ENCODE peak calls at places on chromosome 3, in seven cellular contexts. K is MM.1S, J is GM12865, P is iPS DF 6.9, A is breast epithelium, E is upper lobe of right lung, Z is SK-N-SH. D is an unnamed sample.

GRCh38 chr3:185337231-185337816 is 25.6 kb upstream of the MAP3K13 start:
- DNase-seq in J (no peak), P (no peak), K (no peak), E (no peak), Z (no peak), A (no peak), D (no peak)

GRCh38 chr3:7697538-7697937 is 804.1 kb upstream of the LMCD1 start:
- DNase-seq in J (no peak), P (no peak), K (no peak), E (no peak), A (no peak), Z (no peak), D (no peak)

GRCh38 chr3:37229740-37230139 is 55.4 kb upstream of the LRRFIP2 start:
- DNase-seq in E (no peak), Z (no peak), P (no peak), A (no peak), K (no peak), J (no peak), D (no peak)

GRCh38 chr3:75294124-75294523 is 370.0 kb upstream of the FRG2C start:
- DNase-seq in P (peak; percentile 7), A (no peak), Z (peak; percentile 78), K (peak; percentile 33), E (peak; percentile 66), J (peak; percentile 8), D (no peak)

GRCh38 chr3:192867645-192868044 is 50.0 kb downstream of the MB21D2 start:
- DNase-seq in E (no peak), K (no peak), J (no peak), Z (no peak), A (no peak), P (no peak), D (no peak)

GRCh38 chr3:49519266-49519665 is 35.0 kb upstream of the BSN start:
- DNase-seq in Z (no peak), K (no peak), E (no peak), P (no peak), J (no peak), A (no peak), D (no peak)

GRCh38 chr3:42830437-42831320 is 21.4 kb downstream of the ACKR2 start:
- DNase-seq in E (no peak), Z (peak; percentile 34), P (peak; percentile 39), A (no peak), J (peak; percentile 13), K (no peak), D (peak; percentile 44)

GRCh38 chr3:175777495-175777894 is 918.4 kb downstream of the NAALADL2 start:
- DNase-seq in J (no peak), Z (no peak), E (no peak), P (no peak), A (no peak), K (no peak), D (no peak)

GRCh38 chr3:53114412-53115074 is 15.7 kb downstream of the RFT1 start:
- DNase-seq in A (no peak), P (no peak), Z (no peak), J (no peak), K (no peak), E (no peak), D (no peak)

GRCh38 chr3:44387404-44387803 is 48.8 kb downstream of the TCAIM start:
- DNase-seq in K (no peak), E (no peak), Z (no peak), A (no peak), J (no peak), P (no peak), D (no peak)

GRCh38 chr3:59782664-59783063 is 732.8 kb upstream of the CFAP20DC start:
- DNase-seq in E (no peak), Z (peak; percentile 25), K (no peak), A (no peak), P (no peak), J (no peak), D (no peak)

GRCh38 chr3:51717947-51718346 is 11.1 kb downstream of the GRM2 start:
- DNase-seq in K (no peak), P (no peak), E (no peak), Z (peak; percentile 12), J (no peak), A (no peak), D (no peak)

GRCh38 chr3:115999001-115999400 is 375.7 kb downstream of the GAP43 start:
- DNase-seq in A (no peak), P (no peak), K (no peak), E (no peak), Z (no peak), J (no peak), D (no peak)

GRCh38 chr3:58563386-58564035 is 13.7 kb downstream of the FAM107A start:
- DNase-seq in K (no peak), P (no peak), Z (no peak), A (no peak), E (no peak), J (no peak), D (no peak)

GRCh38 chr3:190319660-190320059 is 2.6 kb downstream of the CLDN1 start:
- DNase-seq in J (no peak), A (no peak), E (no peak), K (no peak), P (no peak), Z (no peak), D (no peak)

GRCh38 chr3:190318666-190319065 is 3.6 kb downstream of the CLDN1 start:
- DNase-seq in E (no peak), K (no peak), A (no peak), P (no peak), Z (no peak), J (no peak), D (no peak)

GRCh38 chr3:190321789-190322603 is at the start of gene CLDN1:
- DNase-seq in K (peak; percentile 70), J (peak; percentile 81), Z (peak; percentile 86), P (peak; percentile 63), A (peak; percentile 78), E (peak; percentile 92), D (peak; percentile 17)

GRCh38 chr3:190322604-190323240 is 476 bp upstream of the CLDN1 start:
- DNase-seq in J (no peak), E (no peak), P (no peak), Z (no peak), K (no peak), A (no peak), D (no peak)

GRCh38 chr3:190320594-190321362 is 1.5 kb downstream of the CLDN1 start:
- DNase-seq in P (no peak), E (no peak), J (no peak), A (no peak), K (no peak), Z (no peak), D (no peak)
- H3K4me3 ChIP-seq in P (no peak overlapping the region), E (peak overlapping the region; percentile 65), J (no peak overlapping the region), A (peak overlapping the region; percentile 58), K (no peak overlapping the region), Z (no peak overlapping the region), D (no peak overlapping the region)

GRCh38 chr3:41131224-41131623 is 68.1 kb upstream of the CTNNB1 start:
- DNase-seq in J (no peak), A (no peak), K (no peak), Z (no peak), E (no peak), P (no peak), D (no peak)
- H3K4me3 ChIP-seq in J (no peak overlapping the region), A (no peak overlapping the region), K (no peak overlapping the region), Z (no peak overlapping the region), E (no peak overlapping the region), P (no peak overlapping the region), D (no peak overlapping the region)

GRCh38 chr3:45642731-45643152 is 46.5 kb upstream of the SACM1L start:
- DNase-seq in Z (peak; percentile 36), P (no peak), E (peak; percentile 91), J (no peak), K (no peak), A (no peak), D (no peak)

GRCh38 chr3:45644063-45644462 is 45.1 kb upstream of the SACM1L start:
- DNase-seq in K (no peak), Z (no peak), J (no peak), P (no peak), E (no peak), A (no peak), D (no peak)

GRCh38 chr3:45646051-45646585 is 43.1 kb upstream of the SACM1L start:
- DNase-seq in A (no peak), J (no peak), Z (no peak), K (no peak), P (no peak), E (peak; percentile 75), D (no peak)

GRCh38 chr3:45647148-45647619 is 42.0 kb upstream of the SACM1L start:
- DNase-seq in Z (no peak), K (no peak), J (no peak), E (no peak), P (no peak), A (no peak), D (no peak)

GRCh38 chr3:45644467-45645201 is 44.6 kb upstream of the SACM1L start:
- DNase-seq in P (no peak), K (no peak), Z (no peak), A (no peak), E (no peak), J (no peak), D (no peak)
- H3K4me3 ChIP-seq in P (no peak overlapping the region), K (no peak overlapping the region), Z (peak overlapping the region; percentile 47), A (no peak overlapping the region), E (no peak overlapping the region), J (no peak overlapping the region), D (no peak overlapping the region)

GRCh38 chr3:71304684-71305083 is 278.8 kb downstream of the FOXP1 start:
- DNase-seq in P (no peak), Z (no peak), K (no peak), E (no peak), J (no peak), A (no peak), D (no peak)

GRCh38 chr3:71302604-71303003 is 280.9 kb downstream of the FOXP1 start:
- DNase-seq in Z (no peak), J (no peak), K (no peak), E (no peak), P (no peak), A (no peak), D (no peak)

GRCh38 chr3:71305246-71306206 is 278.0 kb downstream of the FOXP1 start:
- DNase-seq in Z (no peak), P (peak; percentile 72), J (no peak), K (peak; percentile 21), A (no peak), E (no peak), D (no peak)

GRCh38 chr3:71304261-71304646 is 279.3 kb downstream of the FOXP1 start:
- DNase-seq in Z (no peak), E (no peak), J (no peak), A (no peak), P (no peak), K (no peak), D (no peak)

DNA sequence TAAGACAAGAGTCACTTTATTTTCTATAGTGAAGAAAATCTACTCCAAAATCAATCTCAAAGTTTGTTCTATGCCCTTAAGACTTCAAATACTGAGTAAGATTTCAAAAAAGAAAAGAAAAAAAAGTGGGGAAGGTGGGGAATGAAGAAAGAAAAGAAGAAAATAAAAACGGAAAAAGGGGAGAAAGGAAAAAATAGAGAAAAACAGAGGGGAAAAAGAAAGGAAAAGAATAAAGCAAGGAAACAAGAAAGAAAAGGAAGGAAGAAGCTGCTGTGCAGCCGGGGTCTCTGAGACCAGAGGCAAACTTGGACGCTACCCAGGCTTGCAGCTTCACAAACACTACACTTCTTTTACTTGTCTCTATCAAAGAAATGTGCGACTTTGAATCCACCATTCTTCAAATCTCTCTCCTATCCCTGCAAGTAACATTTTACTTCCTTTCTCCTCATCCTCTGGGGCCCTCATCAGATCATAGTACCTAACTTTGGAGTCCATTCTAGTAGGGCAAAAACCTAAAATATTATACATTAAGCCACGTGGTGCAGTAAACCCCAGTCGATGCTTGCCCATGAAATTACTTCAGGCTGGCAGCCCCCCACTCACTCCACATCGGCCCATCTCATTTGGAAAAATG is 279.8 kb downstream of the FOXP1 start:
- DNase-seq in J (no peak), E (no peak), A (no peak), Z (no peak), K (no peak), P (no peak), D (no peak)
- H3K4me3 ChIP-seq in J (no peak overlapping the region), E (peak overlapping the region; percentile 49), A (no peak overlapping the region), Z (no peak overlapping the region), K (no peak overlapping the region), P (peak overlapping the region; percentile 17), D (no peak overlapping the region)